ENCODE peak calls at places on chromosomes 12 and 14, in five cellular contexts. One of them, this sample, is unnamed.

GRCh38 chr12:13386269-13387039 is 189.9 kb downstream of the EMP1 start:
- DNase-seq in esophagus muscularis mucosa: no peak
- DNase-seq in GM23338: no peak
- DNase-seq in HL-60: no peak
- DNase-seq in prostate gland: no peak
- DNase-seq in this sample: no peak

GRCh38 chr12:57839996-57840395 is 6.5 kb downstream of the CTDSP2 start:
- DNase-seq in esophagus muscularis mucosa: no peak
- DNase-seq in GM23338: no peak
- DNase-seq in HL-60: no peak
- DNase-seq in prostate gland: no peak
- DNase-seq in this sample: no peak

GRCh38 chr14:68979722-68980552 is 835 bp upstream of the ACTN1 start:
- DNase-seq in esophagus muscularis mucosa: no peak
- DNase-seq in GM23338: peak; percentile 83
- DNase-seq in HL-60: no peak
- DNase-seq in prostate gland: peak; percentile 44
- DNase-seq in this sample: peak; percentile 49

GRCh38 chr12:67034110-67034879 is 234.9 kb upstream of the CAND1 start:
- DNase-seq in esophagus muscularis mucosa: no peak
- DNase-seq in GM23338: no peak
- DNase-seq in HL-60: no peak
- DNase-seq in prostate gland: no peak
- DNase-seq in this sample: no peak

GRCh38 chr14:68576496-68577244 is 216.2 kb downstream of the ZFP36L1 start:
- DNase-seq in esophagus muscularis mucosa: no peak
- DNase-seq in GM23338: no peak
- DNase-seq in HL-60: no peak
- DNase-seq in prostate gland: no peak
- DNase-seq in this sample: no peak

GRCh38 chr14:99519931-99520421 is 38.8 kb downstream of the CCNK start:
- DNase-seq in esophagus muscularis mucosa: no peak
- DNase-seq in GM23338: no peak
- DNase-seq in HL-60: no peak
- DNase-seq in prostate gland: no peak
- DNase-seq in this sample: no peak

GRCh38 chr12:65123435-65124063 is 2.4 kb upstream of the WIF1 start:
- DNase-seq in esophagus muscularis mucosa: no peak
- DNase-seq in GM23338: peak; percentile 67
- DNase-seq in HL-60: peak; percentile 13
- DNase-seq in prostate gland: no peak
- DNase-seq in this sample: no peak

GRCh38 chr12:40078201-40078730 is 27.6 kb downstream of the SLC2A13 start:
- DNase-seq in esophagus muscularis mucosa: no peak
- DNase-seq in GM23338: no peak
- DNase-seq in HL-60: no peak
- DNase-seq in prostate gland: no peak
- DNase-seq in this sample: no peak

GRCh38 chr12:77894548-77894947 is 63.9 kb downstream of the NAV3 start:
- DNase-seq in esophagus muscularis mucosa: no peak
- DNase-seq in GM23338: peak; percentile 32
- DNase-seq in HL-60: no peak
- DNase-seq in prostate gland: no peak
- DNase-seq in this sample: no peak

GRCh38 chr14:49553892-49554291 is 32.3 kb downstream of the RPS29 start:
- DNase-seq in esophagus muscularis mucosa: no peak
- DNase-seq in GM23338: peak; percentile 36
- DNase-seq in HL-60: no peak
- DNase-seq in prostate gland: no peak
- DNase-seq in this sample: no peak

GRCh38 chr14:99884834-99885648 is 91.8 kb downstream of the EML1 start:
- DNase-seq in esophagus muscularis mucosa: no peak
- DNase-seq in GM23338: peak; percentile 83
- DNase-seq in HL-60: peak; percentile 8
- DNase-seq in prostate gland: peak; percentile 34
- DNase-seq in this sample: no peak

GRCh38 chr14:24721772-24722171 is 87.8 kb upstream of the GZMB start:
- DNase-seq in esophagus muscularis mucosa: no peak
- DNase-seq in GM23338: no peak
- DNase-seq in HL-60: no peak
- DNase-seq in prostate gland: no peak
- DNase-seq in this sample: no peak

GRCh38 chr12:76449572-76449971 is 101.4 kb upstream of the BBS10 start:
- DNase-seq in esophagus muscularis mucosa: no peak
- DNase-seq in GM23338: no peak
- DNase-seq in HL-60: no peak
- DNase-seq in prostate gland: no peak
- DNase-seq in this sample: no peak

GRCh38 chr14:72678360-72678759 is 215.5 kb downstream of the DPF3 start:
- DNase-seq in esophagus muscularis mucosa: no peak
- DNase-seq in GM23338: no peak
- DNase-seq in HL-60: no peak
- DNase-seq in prostate gland: no peak
- DNase-seq in this sample: no peak

GRCh38 chr12:57169969-57170368 is 22.6 kb upstream of the LRP1-AS start:
- DNase-seq in esophagus muscularis mucosa: no peak
- DNase-seq in GM23338: no peak
- DNase-seq in HL-60: no peak
- DNase-seq in prostate gland: no peak
- DNase-seq in this sample: no peak

GRCh38 chr12:51591020-51591901 is at the start of gene SCN8A:
- DNase-seq in esophagus muscularis mucosa: no peak
- DNase-seq in GM23338: peak; percentile 87
- DNase-seq in HL-60: peak; percentile 28
- DNase-seq in prostate gland: peak; percentile 17
- DNase-seq in this sample: no peak

GRCh38 chr14:49497725-49498348 is 88.3 kb downstream of the RPS29 start:
- DNase-seq in esophagus muscularis mucosa: no peak
- DNase-seq in GM23338: peak; percentile 94
- DNase-seq in HL-60: peak; percentile 59
- DNase-seq in prostate gland: peak; percentile 27
- DNase-seq in this sample: no peak

GRCh38 chr12:66804555-66804954 is 125.7 kb upstream of the GRIP1 start:
- DNase-seq in esophagus muscularis mucosa: no peak
- DNase-seq in GM23338: peak; percentile 15
- DNase-seq in HL-60: no peak
- DNase-seq in prostate gland: no peak
- DNase-seq in this sample: no peak

GRCh38 chr14:103721334-103722120 is 5.9 kb downstream of the ZFYVE21 start:
- DNase-seq in esophagus muscularis mucosa: no peak
- DNase-seq in GM23338: no peak
- DNase-seq in HL-60: no peak
- DNase-seq in prostate gland: no peak
- DNase-seq in this sample: no peak

GRCh38 chr12:62955678-62956077 is 20.7 kb upstream of the PPM1H start:
- DNase-seq in esophagus muscularis mucosa: no peak
- DNase-seq in GM23338: no peak
- DNase-seq in HL-60: no peak
- DNase-seq in prostate gland: no peak
- DNase-seq in this sample: no peak

GRCh38 chr12:62959745-62960144 is 24.8 kb upstream of the PPM1H start:
- DNase-seq in esophagus muscularis mucosa: no peak
- DNase-seq in GM23338: no peak
- DNase-seq in HL-60: no peak
- DNase-seq in prostate gland: no peak
- DNase-seq in this sample: no peak

DNA sequence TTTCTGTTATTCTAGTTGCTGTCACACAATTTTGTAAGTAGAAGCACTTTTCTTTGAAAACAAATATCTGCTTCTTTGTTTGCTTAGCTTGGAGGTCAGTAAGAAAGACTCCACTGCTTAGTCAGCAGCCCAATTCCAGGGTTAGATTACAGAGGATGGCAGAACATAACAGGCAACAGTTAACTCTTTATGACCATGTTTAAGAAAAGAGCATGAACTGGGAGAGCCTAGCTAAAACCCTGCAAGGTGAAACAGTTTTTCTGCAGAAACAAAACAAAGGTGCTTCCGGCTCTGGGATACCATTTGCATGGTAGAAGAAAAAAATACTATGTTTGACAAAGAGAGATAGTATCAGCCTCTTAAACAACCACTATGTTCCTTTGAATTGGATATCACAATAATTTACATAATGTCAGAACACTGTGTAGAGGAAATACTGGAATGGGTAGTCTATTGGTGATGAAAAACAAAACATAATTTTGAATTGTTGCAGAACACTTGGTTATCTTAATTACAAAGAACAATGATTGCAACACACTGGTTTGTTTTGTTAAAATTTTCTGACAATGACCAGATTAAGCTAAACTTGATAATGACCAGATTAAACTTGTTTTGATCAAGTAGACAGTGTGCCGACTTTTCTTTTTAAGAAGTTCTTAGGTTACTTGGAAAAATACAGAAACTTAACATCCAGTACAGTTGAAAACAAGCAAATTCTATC is 22.4 kb upstream of the PPM1H start:
- DNase-seq in esophagus muscularis mucosa: no peak
- DNase-seq in GM23338: peak; percentile 63
- DNase-seq in HL-60: no peak
- DNase-seq in prostate gland: no peak
- DNase-seq in this sample: no peak
- TF ChIP-seq POLR2AphosphoS5 in esophagus muscularis mucosa: no peak
- TF ChIP-seq POLR2AphosphoS5 in GM23338: no peak
- TF ChIP-seq POLR2AphosphoS5 in HL-60: no peak
- TF ChIP-seq POLR2AphosphoS5 in prostate gland: peak; percentile 53
- TF ChIP-seq POLR2AphosphoS5 in this sample: no peak

DNA sequence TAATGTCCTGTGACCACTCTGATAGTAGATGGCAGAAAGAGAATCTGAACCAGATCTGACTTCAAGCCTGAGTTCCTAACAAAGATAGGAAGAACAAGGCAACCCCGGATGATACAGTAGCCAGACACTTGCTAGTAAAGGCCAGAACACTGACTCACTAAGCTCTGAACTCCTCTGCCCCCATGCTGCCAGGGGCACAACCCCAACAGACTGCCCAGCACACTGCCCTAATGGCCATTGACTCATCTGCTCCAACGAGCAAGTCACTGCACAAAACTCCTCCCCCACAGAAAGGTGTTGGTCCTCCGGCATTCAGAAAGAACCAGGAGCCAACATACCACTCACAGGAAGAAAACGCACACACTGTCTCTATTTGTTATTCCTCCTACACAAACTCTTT is 179.6 kb upstream of the NUDT4 start:
- DNase-seq in esophagus muscularis mucosa: no peak
- DNase-seq in GM23338: no peak
- DNase-seq in HL-60: no peak
- DNase-seq in prostate gland: no peak
- DNase-seq in this sample: no peak
- TF ChIP-seq POLR2AphosphoS5 in esophagus muscularis mucosa: no peak
- TF ChIP-seq POLR2AphosphoS5 in GM23338: no peak
- TF ChIP-seq POLR2AphosphoS5 in HL-60: no peak
- TF ChIP-seq POLR2AphosphoS5 in prostate gland: peak; percentile 12
- TF ChIP-seq POLR2AphosphoS5 in this sample: no peak

GRCh38 chr14:75823334-75823733 is 158.5 kb downstream of the TGFB3 start:
- DNase-seq in esophagus muscularis mucosa: no peak
- DNase-seq in GM23338: no peak
- DNase-seq in HL-60: no peak
- DNase-seq in prostate gland: no peak
- DNase-seq in this sample: no peak

GRCh38 chr14:75821828-75822521 is 159.8 kb downstream of the TGFB3 start:
- DNase-seq in esophagus muscularis mucosa: no peak
- DNase-seq in GM23338: no peak
- DNase-seq in HL-60: no peak
- DNase-seq in prostate gland: no peak
- DNase-seq in this sample: no peak

GRCh38 chr14:75824328-75824727 is 157.5 kb downstream of the TGFB3 start:
- DNase-seq in esophagus muscularis mucosa: no peak
- DNase-seq in GM23338: no peak
- DNase-seq in HL-60: no peak
- DNase-seq in prostate gland: no peak
- DNase-seq in this sample: no peak

GRCh38 chr14:75820761-75821160 is 159.7 kb downstream of the TTLL5 start:
- DNase-seq in esophagus muscularis mucosa: no peak
- DNase-seq in GM23338: no peak
- DNase-seq in HL-60: no peak
- DNase-seq in prostate gland: no peak
- DNase-seq in this sample: no peak

DNA sequence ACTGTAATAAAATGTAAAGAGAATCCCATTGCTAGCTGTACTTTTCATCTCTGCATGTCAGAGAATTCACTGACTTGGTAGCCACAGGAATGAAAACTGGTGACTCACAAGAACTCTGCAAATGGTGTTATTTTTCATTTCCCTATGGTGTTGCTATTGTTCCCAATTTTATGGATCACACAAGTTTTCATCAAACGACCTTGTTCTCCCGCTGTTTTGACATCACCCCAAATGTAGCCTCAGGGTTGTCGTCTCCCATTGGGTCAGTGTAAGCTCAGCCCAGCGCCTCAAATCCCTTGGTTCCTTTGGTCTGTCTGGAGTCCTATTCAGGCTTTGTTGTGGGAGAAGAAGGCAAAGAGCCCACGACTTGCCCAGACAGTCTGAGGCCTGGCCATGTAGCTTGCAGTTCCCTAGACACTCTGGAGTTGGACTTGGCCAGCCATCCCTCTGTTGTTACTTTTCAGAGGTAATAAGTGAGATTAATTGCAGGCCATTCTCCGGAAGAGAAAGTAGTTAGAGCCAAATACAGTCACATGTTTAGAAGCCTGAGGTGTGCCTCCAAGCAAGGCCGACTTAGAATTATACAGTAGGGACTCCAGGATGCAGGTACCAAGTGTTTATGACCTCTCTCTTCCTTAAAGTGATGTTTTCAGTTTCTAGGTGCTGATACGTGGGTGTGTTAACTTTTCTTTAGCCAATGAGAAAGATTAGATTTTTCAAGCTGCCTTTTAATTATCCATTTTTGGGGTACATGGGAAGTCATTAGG is 159.1 kb downstream of the TGFB3 start:
- DNase-seq in esophagus muscularis mucosa: no peak
- DNase-seq in GM23338: no peak
- DNase-seq in HL-60: no peak
- DNase-seq in prostate gland: no peak
- DNase-seq in this sample: no peak
- TF ChIP-seq POLR2AphosphoS5 in esophagus muscularis mucosa: peak; percentile 26
- TF ChIP-seq POLR2AphosphoS5 in GM23338: no peak
- TF ChIP-seq POLR2AphosphoS5 in HL-60: no peak
- TF ChIP-seq POLR2AphosphoS5 in prostate gland: no peak
- TF ChIP-seq POLR2AphosphoS5 in this sample: no peak

GRCh38 chr12:55972045-55972843 is 1.6 kb upstream of the RAB5B start:
- DNase-seq in esophagus muscularis mucosa: no peak
- DNase-seq in GM23338: peak; percentile 46
- DNase-seq in HL-60: no peak
- DNase-seq in prostate gland: no peak
- DNase-seq in this sample: peak; percentile 51

GRCh38 chr12:55974308-55974724 is 438 bp downstream of the RAB5B start:
- DNase-seq in esophagus muscularis mucosa: no peak
- DNase-seq in GM23338: peak; percentile 79
- DNase-seq in HL-60: peak; percentile 50
- DNase-seq in prostate gland: peak; percentile 37
- DNase-seq in this sample: no peak

GRCh38 chr12:55973598-55974307 is at the start of gene RAB5B:
- DNase-seq in esophagus muscularis mucosa: peak; percentile 100
- DNase-seq in GM23338: peak; percentile 100
- DNase-seq in HL-60: peak; percentile 100
- DNase-seq in prostate gland: peak; percentile 100
- DNase-seq in this sample: peak; percentile 100

GRCh38 chr12:55970775-55971174 is 3.1 kb upstream of the RAB5B start:
- DNase-seq in esophagus muscularis mucosa: no peak
- DNase-seq in GM23338: no peak
- DNase-seq in HL-60: no peak
- DNase-seq in prostate gland: no peak
- DNase-seq in this sample: no peak

GRCh38 chr12:55972906-55973597 is 826 bp upstream of the RAB5B start:
- DNase-seq in esophagus muscularis mucosa: no peak
- DNase-seq in GM23338: no peak
- DNase-seq in HL-60: no peak
- DNase-seq in prostate gland: peak; percentile 23
- DNase-seq in this sample: no peak
- TF ChIP-seq POLR2AphosphoS5 in esophagus muscularis mucosa: peak; percentile 81
- TF ChIP-seq POLR2AphosphoS5 in GM23338: no peak
- TF ChIP-seq POLR2AphosphoS5 in HL-60: no peak
- TF ChIP-seq POLR2AphosphoS5 in prostate gland: no peak
- TF ChIP-seq POLR2AphosphoS5 in this sample: peak; percentile 58

This sample was measured in upper lobe of left lung.